ENCODE peak calls at places on chromosome 6, in seven cellular contexts. W is testis, E is Peyer's patch, F is left ventricle myocardium inferior, I is adrenal gland, G is uterus, X is HCT116. V is an unnamed sample. For H3K4me1, the result is how much of the 10 kb centered on the place peaks cover.

GRCh38 chr6:139146317-139146726 is 11.4 kb downstream of the HECA start:
- DNase-seq in W (no peak), G (no peak), X (no peak), I (no peak), F (no peak), E (peak), V (no peak)

GRCh38 chr6:151434369-151434768 is 17.6 kb downstream of the RMND1 start:
- DNase-seq in X (no peak), W (no peak), F (no peak), E (no peak), G (no peak), I (no peak), V (no peak)

GRCh38 chr6:32340242-32340641 is 31.5 kb downstream of the TSBP1 start:
- DNase-seq in X (no peak), E (no peak), G (no peak), I (no peak), F (no peak), W (no peak), V (no peak)

GRCh38 chr6:157921685-157922367 is 59.8 kb upstream of the SYNJ2 start:
- DNase-seq in W (no peak), F (no peak), X (no peak), I (no peak), G (peak), E (no peak), V (no peak)

GRCh38 chr6:13709698-13710551 is 1.7 kb downstream of the RANBP9 start:
- DNase-seq in W (no peak), E (no peak), G (no peak), F (no peak), I (no peak), X (no peak), V (no peak)

GRCh38 chr6:115091461-115091860 is 748.6 kb upstream of the HS3ST5 start:
- DNase-seq in I (no peak), X (no peak), F (no peak), W (no peak), G (no peak), E (no peak), V (no peak)

GRCh38 chr6:161301338-161301737 is 27.5 kb upstream of the AGPAT4 start:
- DNase-seq in G (peak), E (no peak), I (no peak), W (no peak), F (peak), X (no peak), V (no peak)

GRCh38 chr6:127347188-127347587 is 3.8 kb upstream of the ECHDC1 start:
- DNase-seq in G (no peak), X (no peak), W (no peak), I (no peak), F (no peak), E (no peak), V (no peak)

GRCh38 chr6:38269773-38270172 is 370.0 kb downstream of the BTBD9 start:
- DNase-seq in W (no peak), I (no peak), G (no peak), F (no peak), X (no peak), E (no peak), V (no peak)

GRCh38 chr6:27163858-27164257 is 83.6 kb upstream of the PRSS16 start:
- DNase-seq in W (no peak), G (no peak), X (no peak), E (no peak), I (no peak), F (no peak), V (no peak)

GRCh38 chr6:157215702-157216101 is 107.6 kb downstream of the TMEM242 start:
- DNase-seq in I (no peak), X (no peak), E (no peak), W (no peak), G (no peak), F (no peak), V (no peak)

GRCh38 chr6:121608270-121608669 is 172.8 kb downstream of the GJA1 start:
- DNase-seq in F (no peak), E (no peak), X (no peak), G (no peak), W (no peak), I (no peak), V (no peak)

GRCh38 chr6:133286765-133287164 is 45.6 kb downstream of the EYA4 start:
- DNase-seq in F (no peak), X (no peak), G (no peak), W (no peak), E (no peak), I (no peak), V (no peak)

GRCh38 chr6:27053738-27054137 is 193.8 kb upstream of the PRSS16 start:
- DNase-seq in W (no peak), F (no peak), X (no peak), E (no peak), G (no peak), I (no peak), V (no peak)

GRCh38 chr6:16519265-16520242 is 241.7 kb downstream of the ATXN1 start:
- DNase-seq in W (no peak), F (no peak), X (no peak), E (no peak), I (no peak), G (no peak), V (no peak)

GRCh38 chr6:159035891-159036290 is 8.9 kb downstream of the TAGAP start:
- DNase-seq in F (no peak), I (no peak), E (no peak), X (no peak), G (no peak), W (no peak), V (no peak)

GRCh38 chr6:141976994-141977393 is 155.7 kb upstream of the GJE1 start:
- DNase-seq in X (no peak), F (no peak), G (no peak), W (no peak), I (no peak), E (no peak), V (no peak)

GRCh38 chr6:34484899-34485298 is 19.0 kb downstream of the PACSIN1 start:
- DNase-seq in E (peak), X (peak), G (no peak), W (no peak), F (no peak), I (no peak), V (no peak)

GRCh38 chr6:113732384-113732966 is 124.7 kb upstream of the MARCKS start:
- DNase-seq in G (peak), X (no peak), W (peak), F (peak), E (no peak), I (no peak), V (no peak)

GRCh38 chr6:14429396-14429795 is 311.8 kb downstream of the CD83 start:
- DNase-seq in E (no peak), X (no peak), W (no peak), G (no peak), I (no peak), F (no peak), V (no peak)

GRCh38 chr6:42347456-42347855 is 104.3 kb downstream of the TRERF1 start:
- DNase-seq in I (no peak), E (no peak), X (no peak), G (no peak), W (no peak), F (no peak), V (no peak)

GRCh38 chr6:37731888-37732287 is 34.2 kb upstream of the MDGA1 start:
- DNase-seq in W (no peak), F (no peak), G (no peak), I (no peak), E (peak), X (no peak), V (no peak)

GRCh38 chr6:148736779-148737412 is 9.9 kb upstream of the UST start:
- DNase-seq in X (no peak), G (no peak), F (no peak), I (no peak), E (no peak), W (no peak), V (no peak)

GRCh38 chr6:134111062-134111677 is 58.7 kb upstream of the SLC2A12 start:
- DNase-seq in I (peak), W (peak), F (no peak), X (peak), E (no peak), G (no peak), V (no peak)

GRCh38 chr6:9581155-9581554 is 833.7 kb downstream of the TFAP2A start:
- DNase-seq in X (no peak), E (no peak), I (no peak), W (no peak), G (no peak), F (no peak), V (no peak)

GRCh38 chr6:92849636-92850035 is 569.7 kb downstream of the EPHA7 start:
- DNase-seq in E (no peak), G (no peak), W (no peak), X (no peak), I (no peak), F (no peak), V (no peak)

GRCh38 chr6:137498488-137499219 is 4.5 kb upstream of the OLIG3 start:
- DNase-seq in W (no peak), I (no peak), E (no peak), F (no peak), X (no peak), G (no peak), V (no peak)

GRCh38 chr6:137496392-137496767 is 2.2 kb upstream of the OLIG3 start:
- DNase-seq in E (no peak), F (no peak), X (no peak), W (no peak), I (no peak), G (no peak), V (no peak)

GRCh38 chr6:137495652-137496391 is 1.6 kb upstream of the OLIG3 start:
- DNase-seq in W (no peak), X (no peak), G (no peak), I (no peak), F (no peak), E (no peak), V (no peak)

GRCh38 chr6:137496909-137497721 is 2.9 kb upstream of the OLIG3 start:
- DNase-seq in E (no peak), X (no peak), I (no peak), F (no peak), W (no peak), G (no peak), V (no peak)

GRCh38 chr6:137497722-137498463 is 3.7 kb upstream of the OLIG3 start:
- DNase-seq in I (no peak), X (no peak), W (no peak), G (no peak), F (no peak), E (no peak), V (no peak)
- H3K4me1 ChIP-seq in I (under half), X (under half), W (under half), G (under half), F (under half), E (under half), V (under half)

GRCh38 chr6:814378-815347 is 121.7 kb upstream of the EXOC2 start:
- DNase-seq in I (no peak), G (no peak), X (no peak), F (no peak), E (no peak), W (no peak), V (no peak)

GRCh38 chr6:816510-817084 is 123.7 kb upstream of the EXOC2 start:
- DNase-seq in I (no peak), F (no peak), W (no peak), X (no peak), G (no peak), E (no peak), V (no peak)

GRCh38 chr6:811806-812205 is 118.9 kb upstream of the EXOC2 start:
- DNase-seq in W (no peak), F (no peak), I (no peak), E (no peak), G (no peak), X (no peak), V (no peak)

GRCh38 chr6:818191-818590 is 125.3 kb upstream of the EXOC2 start:
- DNase-seq in W (no peak), G (no peak), I (no peak), E (no peak), F (no peak), X (no peak), V (no peak)

GRCh38 chr6:815348-815738 is 122.4 kb upstream of the EXOC2 start:
- DNase-seq in X (no peak), G (no peak), W (no peak), E (no peak), F (no peak), I (no peak), V (no peak)
- TF ChIP-seq CTCF in X (peak), G (no peak), W (no peak), E (no peak), F (peak), I (no peak), V (no peak)

GRCh38 chr6:95576218-95576617 is 1.1 kb upstream of the MANEA start:
- DNase-seq in I (no peak), W (no peak), E (no peak), G (no peak), X (no peak), F (no peak), V (no peak)

GRCh38 chr6:95577317-95578105 is at the start of gene MANEA:
- DNase-seq in G (peak), E (peak), W (peak), I (peak), X (peak), F (peak), V (peak)

GRCh38 chr6:95576621-95577316 is 566 bp upstream of the MANEA start:
- DNase-seq in F (no peak), I (no peak), E (no peak), G (no peak), W (no peak), X (no peak), V (no peak)

GRCh38 chr6:95572098-95572497 is 5.2 kb upstream of the MANEA start:
- DNase-seq in W (no peak), G (no peak), F (no peak), X (no peak), E (no peak), I (no peak), V (no peak)

DNA sequence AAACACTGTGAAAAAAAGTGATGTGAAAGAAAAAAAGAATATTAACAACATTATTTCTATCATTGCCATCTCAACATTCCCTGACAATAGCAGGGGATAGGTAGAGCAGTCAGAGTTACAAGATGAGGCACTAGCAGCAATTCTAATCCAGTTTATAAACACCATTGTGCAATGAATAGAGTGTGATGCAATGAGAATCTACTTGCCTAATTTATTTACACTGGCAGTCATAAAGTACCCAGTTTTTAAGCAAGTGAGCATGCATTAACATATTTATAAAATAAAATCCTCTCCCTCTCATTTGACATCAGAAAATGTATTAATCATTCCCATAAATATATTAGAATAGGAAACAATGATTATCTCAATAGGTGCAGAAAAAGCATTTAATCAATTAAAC is 2.5 kb upstream of the MANEA start:
- DNase-seq in G (no peak), X (no peak), F (no peak), E (no peak), W (no peak), I (no peak), V (no peak)
- H3K4me1 ChIP-seq in G (under half), X (under half), F (under half), E (under half), W (under half), I (under half), V (under half)

DNA sequence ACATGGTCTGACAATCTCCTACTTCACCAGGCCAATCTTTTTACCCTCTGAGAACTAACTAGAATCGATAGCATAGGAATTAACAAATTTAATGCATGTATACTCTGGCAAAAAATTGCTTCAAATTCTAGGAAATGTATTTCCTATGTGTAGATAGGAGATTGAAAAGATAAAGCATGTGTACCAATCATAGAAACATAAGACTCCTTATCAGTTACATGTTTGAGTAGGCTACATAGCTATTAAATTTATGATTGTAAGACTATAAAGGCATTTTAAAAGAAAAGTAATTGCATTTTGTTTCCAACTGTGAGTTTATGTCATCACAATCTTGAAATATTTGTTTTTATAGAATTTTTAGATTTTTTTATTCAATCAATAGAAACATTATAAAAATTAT is 196.6 kb upstream of the HEY2 start:
- DNase-seq in W (no peak), I (no peak), E (no peak), G (no peak), X (no peak), F (no peak), V (no peak)
- TF ChIP-seq CTCF in W (no peak), I (no peak), E (no peak), G (no peak), X (no peak), F (no peak), V (no peak)

V was measured in right lobe of liver.